ENCODE peak calls at places on chromosomes 12 and 14, in five cellular contexts. Z is fibroblast of lung, T is GM06990, D is GM23338, O is tibial nerve. V is an unnamed sample. For H3K27me3 and H3K36me3, the result is how much of the 10 kb centered on the place peaks cover.

GRCh38 chr14:23320584-23321571 is at the start of gene PABPN1:
- DNase-seq in Z (peak), D (peak), O (peak), T (peak), V (peak)

GRCh38 chr12:44287545-44287944 is 451.7 kb downstream of the TMEM117 start:
- DNase-seq in D (no peak), T (no peak), O (no peak), Z (peak), V (no peak)

GRCh38 chr12:78802593-78802992 is 62.0 kb upstream of the SYT1 start:
- DNase-seq in D (peak), T (no peak), Z (peak), O (no peak), V (peak)

GRCh38 chr14:71588028-71588427 is 344.2 kb upstream of the RGS6 start:
- DNase-seq in T (no peak), D (no peak), O (no peak), Z (peak), V (no peak)

GRCh38 chr14:72801841-72802587 is 91.9 kb downstream of the DPF3 start:
- DNase-seq in D (no peak), Z (peak), T (no peak), O (no peak), V (no peak)

GRCh38 chr12:91704446-91704845 is 441.2 kb downstream of the BTG1 start:
- DNase-seq in Z (peak), O (no peak), D (no peak), T (no peak), V (no peak)

GRCh38 chr12:72141381-72141780 is 130.8 kb upstream of the TRHDE start:
- DNase-seq in O (no peak), T (peak), D (no peak), Z (peak), V (no peak)

GRCh38 chr14:56293506-56293905 is 175.3 kb downstream of the PELI2 start:
- DNase-seq in Z (no peak), O (no peak), D (no peak), T (no peak), V (no peak)

GRCh38 chr14:101827286-101827685 is 65.8 kb downstream of the PPP2R5C start:
- DNase-seq in Z (peak), D (no peak), T (no peak), O (no peak), V (no peak)

GRCh38 chr12:26701604-26702215 is 131.3 kb downstream of the ITPR2 start:
- DNase-seq in D (peak), T (no peak), O (no peak), Z (peak), V (peak)

GRCh38 chr12:7206691-7207090 is 17.2 kb downstream of the PEX5 start:
- DNase-seq in Z (no peak), O (no peak), T (no peak), D (no peak), V (no peak)

GRCh38 chr14:53356361-53357150 is 203.4 kb upstream of the DDHD1 start:
- DNase-seq in T (no peak), D (no peak), Z (no peak), O (no peak), V (no peak)

GRCh38 chr14:95519699-95520098 is 3.2 kb upstream of the SYNE3 start:
- DNase-seq in O (peak), T (peak), D (no peak), Z (peak), V (no peak)

GRCh38 chr12:28177862-28178261 is 12.4 kb upstream of the CCDC91 start:
- DNase-seq in T (no peak), Z (no peak), D (no peak), O (no peak), V (no peak)

GRCh38 chr12:65656904-65657351 is 167.4 kb upstream of the HMGA2 start:
- DNase-seq in T (peak), D (no peak), O (no peak), Z (peak), V (peak)

GRCh38 chr14:31278883-31279282 is 71.3 kb upstream of the HECTD1 start:
- DNase-seq in Z (no peak), D (no peak), O (no peak), T (no peak), V (no peak)
- TF ChIP-seq CTCF in Z (no peak), D (no peak), O (no peak), T (no peak), V (no peak)

DNA sequence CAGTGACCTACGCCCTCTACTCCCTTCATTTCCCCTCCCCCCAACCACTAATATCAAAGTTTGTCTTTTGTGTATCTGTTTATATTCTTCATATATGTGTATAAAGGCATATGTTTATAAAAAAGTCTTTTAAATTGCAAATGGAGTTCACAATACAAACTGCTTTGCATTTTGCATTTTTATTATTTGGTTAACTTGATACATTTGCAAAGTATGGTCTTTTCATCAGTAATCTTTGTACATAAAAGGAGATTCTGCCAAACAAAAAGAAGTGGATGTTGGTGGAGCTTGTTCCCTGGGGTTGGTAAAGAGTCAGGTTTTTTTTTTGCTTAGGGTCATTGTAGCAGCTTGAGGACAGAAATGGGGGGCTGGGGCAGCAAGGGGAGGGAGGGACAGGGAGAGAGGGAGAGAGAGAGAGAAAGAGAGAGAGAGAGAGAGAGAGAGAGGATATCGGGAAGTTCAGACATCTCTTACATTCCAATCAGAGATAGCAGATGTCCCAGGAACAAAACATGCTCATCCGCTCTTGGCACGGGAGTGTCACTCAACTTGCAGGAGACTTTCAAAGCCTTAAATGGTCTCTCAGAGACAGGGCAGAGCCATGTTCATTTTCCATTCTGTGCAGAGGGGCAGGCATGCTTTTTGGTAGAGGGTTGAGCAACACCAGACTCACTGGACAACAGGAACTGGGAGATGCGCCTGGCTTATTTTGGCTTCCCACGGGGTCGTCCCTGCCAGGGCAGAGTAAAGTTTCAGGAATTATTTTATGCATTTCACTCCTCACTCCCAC is 44.8 kb upstream of the TBX5 start:
- DNase-seq in Z (no peak), D (peak), O (no peak), T (no peak), V (no peak)
- H3K27me3 ChIP-seq in Z (under half), D (half or more), O (half or more), T (under half), V (under half)

DNA sequence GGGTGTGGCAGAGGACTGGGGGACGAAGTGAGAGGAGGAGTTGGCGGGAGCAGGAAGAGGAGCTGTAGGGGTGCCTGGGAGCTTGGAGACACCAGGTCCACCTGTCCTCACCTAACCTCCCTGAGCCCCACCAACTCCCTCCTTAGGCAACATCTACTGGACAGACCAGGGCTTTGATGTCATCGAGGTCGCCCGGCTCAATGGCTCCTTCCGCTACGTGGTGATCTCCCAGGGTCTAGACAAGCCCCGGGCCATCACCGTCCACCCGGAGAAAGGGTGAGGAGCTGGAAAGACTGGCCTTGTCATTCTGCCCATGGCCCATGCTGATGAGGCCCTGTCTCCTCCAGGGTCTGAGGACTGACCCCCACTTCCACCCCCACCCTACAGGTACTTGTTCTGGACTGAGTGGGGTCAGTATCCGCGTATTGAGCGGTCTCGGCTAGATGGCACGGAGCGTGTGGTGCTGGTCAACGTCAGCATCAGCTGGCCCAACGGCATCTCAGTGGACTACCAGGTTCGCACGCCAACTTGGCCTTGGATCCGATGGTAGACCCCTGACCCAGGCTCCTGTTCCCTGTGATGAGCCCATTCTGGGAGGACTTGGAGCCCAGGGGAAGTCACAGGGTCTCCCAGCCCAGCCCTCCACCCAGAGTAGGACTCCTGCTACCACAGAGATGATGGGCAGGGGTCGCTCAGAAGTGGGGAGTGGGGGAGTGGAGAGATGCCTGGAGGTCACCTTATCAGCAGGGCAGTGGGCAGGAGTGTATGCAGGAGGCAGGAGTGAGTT is 32.5 kb upstream of the NXPH4 start:
- DNase-seq in T (no peak), O (no peak), D (no peak), Z (no peak), V (no peak)
- H3K36me3 ChIP-seq in T (under half), O (under half), D (under half), Z (half or more), V (under half)

GRCh38 chr12:111812881-111813741 is 28.9 kb upstream of the MAPKAPK5 start:
- DNase-seq in O (peak), D (peak), Z (peak), T (peak), V (peak)
- TF ChIP-seq CTCF in O (peak), D (peak), Z (peak), T (peak), V (peak)

DNA sequence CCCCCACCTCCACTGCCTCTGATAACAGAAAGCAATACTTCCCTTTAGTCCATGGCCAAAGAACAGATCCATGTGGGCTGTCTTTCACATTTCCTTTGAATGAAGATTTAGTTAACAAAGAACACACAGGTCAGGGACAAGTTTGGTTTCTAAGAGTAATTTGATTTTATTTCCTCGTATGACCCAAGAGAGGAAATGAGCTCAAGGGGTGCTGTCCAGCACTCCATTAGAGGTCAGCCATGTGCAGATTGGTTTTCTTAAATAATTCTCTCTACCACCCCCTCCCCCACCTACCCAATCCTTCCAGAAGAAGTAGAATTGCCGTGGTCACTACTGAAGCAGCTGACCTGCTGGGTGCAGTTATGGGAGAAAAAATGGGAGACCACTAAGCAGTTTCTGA is 13.9 kb upstream of the OAS1 start:
- DNase-seq in O (no peak), Z (no peak), T (no peak), D (no peak), V (no peak)
- H3K27me3 ChIP-seq in O (under half), Z (under half), T (under half), D (under half), V (under half)

GRCh38 chr12:11658796-11659195 is 9.3 kb downstream of the ETV6 start:
- DNase-seq in O (no peak), D (no peak), Z (peak), T (no peak), V (no peak)

GRCh38 chr12:11660624-11661023 is 11.2 kb downstream of the ETV6 start:
- DNase-seq in O (no peak), T (no peak), D (no peak), Z (no peak), V (no peak)

GRCh38 chr12:11654338-11654737 is 4.9 kb downstream of the ETV6 start:
- DNase-seq in Z (no peak), O (no peak), T (peak), D (no peak), V (no peak)

GRCh38 chr12:11656550-11656949 is 7.1 kb downstream of the ETV6 start:
- DNase-seq in O (no peak), T (no peak), D (no peak), Z (peak), V (no peak)

DNA sequence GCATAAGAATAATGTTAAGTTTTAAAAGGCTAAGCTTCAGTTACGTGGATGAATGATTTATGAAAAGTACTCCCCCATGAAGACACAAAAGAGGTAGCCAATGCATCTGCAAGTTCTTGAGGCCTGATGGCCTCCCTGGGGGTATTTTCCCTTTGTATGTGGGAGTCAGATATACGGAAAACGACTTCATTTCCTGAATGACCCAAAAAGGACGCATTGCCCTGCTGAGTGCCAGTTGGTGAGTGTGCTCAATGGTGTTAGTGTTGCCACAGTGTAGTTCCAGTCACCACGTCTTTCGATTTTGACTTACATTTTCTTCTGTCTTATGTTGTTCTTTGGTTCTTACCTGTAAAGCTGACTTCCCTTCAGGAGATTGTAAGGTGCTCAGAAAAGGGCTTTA is 8.0 kb downstream of the ETV6 start:
- DNase-seq in Z (peak), T (no peak), O (no peak), D (no peak), V (no peak)
- H3K36me3 ChIP-seq in Z (under half), T (under half), O (under half), D (under half), V (under half)

GRCh38 chr12:50642755-50643154 is 121.1 kb upstream of the ATF1 start:
- DNase-seq in D (peak), T (no peak), O (no peak), Z (no peak), V (no peak)
- TF ChIP-seq CTCF in D (no peak), T (no peak), O (no peak), Z (no peak), V (no peak)

GRCh38 chr14:81435578-81436295 is 35.6 kb upstream of the STON2 start:
- DNase-seq in O (no peak), T (peak), D (peak), Z (peak), V (peak)

GRCh38 chr14:81432171-81432570 is 32.0 kb upstream of the STON2 start:
- DNase-seq in D (no peak), Z (peak), O (no peak), T (no peak), V (no peak)

GRCh38 chr14:81433378-81433777 is 33.3 kb upstream of the STON2 start:
- DNase-seq in O (no peak), T (no peak), D (no peak), Z (no peak), V (no peak)

GRCh38 chr14:81435048-81435577 is 35.0 kb upstream of the STON2 start:
- DNase-seq in Z (no peak), T (no peak), D (no peak), O (no peak), V (no peak)

GRCh38 chr14:81434230-81434629 is 34.1 kb upstream of the STON2 start:
- DNase-seq in Z (no peak), T (no peak), O (no peak), D (no peak), V (no peak)
- H3K27me3 ChIP-seq in Z (under half), T (under half), O (under half), D (under half), V (under half)

DNA sequence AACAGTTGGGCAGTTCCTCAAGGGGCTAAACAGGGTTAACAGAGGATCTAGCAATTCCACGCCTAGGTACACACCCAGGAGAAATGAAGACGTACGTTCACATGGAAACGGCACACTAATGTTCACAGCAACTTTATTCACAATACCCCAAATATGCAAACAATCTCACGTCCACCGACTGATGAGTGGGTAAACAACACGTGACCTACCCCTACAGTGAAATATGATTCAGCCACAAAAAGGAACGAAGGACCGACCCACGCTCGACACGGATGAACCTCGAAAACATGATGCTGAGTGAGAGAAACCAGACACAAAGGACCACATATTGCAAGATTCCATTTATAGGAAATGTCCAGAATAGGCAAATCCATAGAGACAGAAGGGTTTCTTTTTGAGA is 112.7 kb downstream of the NCOR2 start:
- DNase-seq in T (no peak), D (no peak), Z (peak), O (no peak), V (no peak)
- H3K36me3 ChIP-seq in T (under half), D (under half), Z (under half), O (under half), V (under half)

V was measured in kidney epithelial cell.